ENCODE peak calls at places on chromosome 18, in six cellular contexts. Z, R, G, S, I and F are unnamed samples.
A peak's percentile ranks its signal among the peaks of the same experiment; 100 is the strongest.

GRCh38 chr18:907171-907879 is 2.7 kb downstream of the ADCYAP1 start:
- DNase-seq in I (peak; percentile 77), G (peak; percentile 44), Z (peak; percentile 54), R (no peak), S (no peak), F (peak; percentile 45)

GRCh38 chr18:49521251-49521650 is 34.2 kb upstream of the C18orf32 start:
- DNase-seq in I (no peak), Z (no peak), G (peak; percentile 83), R (no peak), S (peak; percentile 26), F (no peak)

GRCh38 chr18:12038082-12038660 is 55.5 kb upstream of the ANKRD62 start:
- DNase-seq in S (no peak), R (peak; percentile 28), Z (no peak), I (peak; percentile 79), G (no peak), F (no peak)

GRCh38 chr18:7259482-7259881 is 28.6 kb downstream of the LRRC30 start:
- DNase-seq in R (no peak), S (no peak), G (no peak), Z (no peak), I (no peak), F (no peak)

GRCh38 chr18:59715966-59716369 is 18.7 kb upstream of the CCBE1 start:
- DNase-seq in G (no peak), S (peak; percentile 91), R (peak; percentile 92), Z (no peak), I (no peak), F (peak; percentile 75)

GRCh38 chr18:3984163-3984757 is 470.8 kb downstream of the DLGAP1 start:
- DNase-seq in G (no peak), R (no peak), S (peak; percentile 83), Z (no peak), I (no peak), F (no peak)

GRCh38 chr18:44682181-44682870 is 1.6 kb downstream of the SETBP1 start:
- DNase-seq in S (peak; percentile 60), Z (no peak), I (no peak), R (no peak), G (peak; percentile 38), F (no peak)

GRCh38 chr18:50814387-50814786 is 5.4 kb downstream of the MRO start:
- DNase-seq in G (no peak), Z (no peak), R (no peak), I (no peak), S (no peak), F (no peak)

GRCh38 chr18:14935210-14935609 is 187.2 kb downstream of the ANKRD30B start:
- DNase-seq in G (no peak), R (no peak), I (no peak), S (no peak), Z (no peak), F (no peak)

GRCh38 chr18:31270578-31270977 is 47.4 kb upstream of the DSG1 start:
- DNase-seq in G (no peak), R (no peak), I (no peak), S (no peak), Z (no peak), F (no peak)

GRCh38 chr18:31275722-31276463 is 42.1 kb upstream of the DSG1 start:
- DNase-seq in R (peak; percentile 31), I (no peak), Z (no peak), G (no peak), S (peak; percentile 70), F (peak; percentile 35)

GRCh38 chr18:31274915-31275314 is 43.0 kb upstream of the DSG1 start:
- DNase-seq in I (no peak), R (peak; percentile 61), G (no peak), S (peak; percentile 93), Z (no peak), F (peak; percentile 50)

GRCh38 chr18:31269508-31270074 is 48.4 kb upstream of the DSG1 start:
- DNase-seq in S (no peak), G (no peak), R (no peak), I (no peak), Z (no peak), F (no peak)

DNA sequence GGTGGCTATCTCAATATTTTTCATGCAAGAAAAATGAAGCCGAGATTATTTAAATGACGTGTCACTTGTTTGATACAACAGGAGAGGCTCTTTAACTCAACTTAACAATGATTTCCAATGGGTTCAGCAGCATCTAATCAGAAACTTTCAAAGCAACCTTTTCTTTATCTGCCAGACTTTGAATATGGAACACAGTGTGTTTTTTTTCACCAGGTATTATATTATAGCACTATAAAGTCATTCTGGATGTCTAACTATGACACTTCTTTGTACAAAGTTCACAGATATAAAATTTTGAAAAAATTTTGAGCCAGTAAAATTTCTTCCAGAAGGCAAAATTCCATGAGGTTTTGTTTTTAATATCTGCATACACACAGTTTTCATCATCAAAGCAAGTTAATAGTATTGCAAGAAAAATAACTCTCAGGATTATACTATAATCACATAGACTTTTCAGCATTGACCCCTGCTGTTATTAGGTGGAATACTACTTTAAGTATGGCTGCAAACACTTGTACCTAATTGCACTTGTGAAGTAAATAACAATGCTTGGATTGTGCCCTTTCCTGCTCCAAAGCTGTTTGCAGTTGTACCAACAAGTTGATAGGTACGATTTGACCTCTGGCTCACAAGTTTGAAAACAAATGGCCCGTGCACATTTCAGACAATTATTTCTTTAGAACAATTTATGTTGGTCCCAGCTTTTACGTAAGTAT is 44.0 kb upstream of the DSG1 start:
- DNase-seq in R (no peak), I (no peak), S (no peak), G (no peak), Z (no peak), F (no peak)
- TF ChIP-seq CTCF in R (no peak), I (no peak), S (no peak), G (no peak), Z (no peak), F (no peak)

DNA sequence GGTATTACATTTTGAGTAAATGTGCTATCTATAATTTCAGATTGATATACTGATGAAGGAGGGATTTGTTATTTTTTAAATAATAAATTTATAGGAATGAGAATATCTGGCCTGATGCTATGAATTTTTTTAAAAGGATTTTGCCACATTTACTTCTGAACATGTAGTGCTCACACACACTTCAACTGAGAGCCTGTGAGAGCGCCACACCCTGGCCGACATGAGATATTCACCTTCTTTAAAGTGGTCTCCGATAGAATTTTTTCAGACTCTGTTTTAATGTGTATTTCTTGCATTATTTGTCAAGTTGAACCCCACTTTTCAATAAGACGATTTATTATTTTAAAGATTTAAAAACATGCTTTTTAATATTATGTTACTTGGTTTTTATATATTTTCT is 813.3 kb downstream of the DCC start:
- DNase-seq in G (peak; percentile 32), R (peak; percentile 1), I (no peak), Z (peak; percentile 60), S (no peak), F (no peak)
- TF ChIP-seq CTCF in G (peak; percentile 3), R (no peak), I (no peak), Z (peak; percentile 81), S (peak; percentile 10), F (no peak)

GRCh38 chr18:10437837-10438236 is 16.6 kb upstream of the APCDD1 start:
- DNase-seq in I (no peak), R (no peak), Z (no peak), S (no peak), G (no peak), F (no peak)
- TF ChIP-seq CTCF in I (peak; percentile 36), R (no peak), Z (no peak), S (peak; percentile 36), G (no peak), F (no peak)

DNA sequence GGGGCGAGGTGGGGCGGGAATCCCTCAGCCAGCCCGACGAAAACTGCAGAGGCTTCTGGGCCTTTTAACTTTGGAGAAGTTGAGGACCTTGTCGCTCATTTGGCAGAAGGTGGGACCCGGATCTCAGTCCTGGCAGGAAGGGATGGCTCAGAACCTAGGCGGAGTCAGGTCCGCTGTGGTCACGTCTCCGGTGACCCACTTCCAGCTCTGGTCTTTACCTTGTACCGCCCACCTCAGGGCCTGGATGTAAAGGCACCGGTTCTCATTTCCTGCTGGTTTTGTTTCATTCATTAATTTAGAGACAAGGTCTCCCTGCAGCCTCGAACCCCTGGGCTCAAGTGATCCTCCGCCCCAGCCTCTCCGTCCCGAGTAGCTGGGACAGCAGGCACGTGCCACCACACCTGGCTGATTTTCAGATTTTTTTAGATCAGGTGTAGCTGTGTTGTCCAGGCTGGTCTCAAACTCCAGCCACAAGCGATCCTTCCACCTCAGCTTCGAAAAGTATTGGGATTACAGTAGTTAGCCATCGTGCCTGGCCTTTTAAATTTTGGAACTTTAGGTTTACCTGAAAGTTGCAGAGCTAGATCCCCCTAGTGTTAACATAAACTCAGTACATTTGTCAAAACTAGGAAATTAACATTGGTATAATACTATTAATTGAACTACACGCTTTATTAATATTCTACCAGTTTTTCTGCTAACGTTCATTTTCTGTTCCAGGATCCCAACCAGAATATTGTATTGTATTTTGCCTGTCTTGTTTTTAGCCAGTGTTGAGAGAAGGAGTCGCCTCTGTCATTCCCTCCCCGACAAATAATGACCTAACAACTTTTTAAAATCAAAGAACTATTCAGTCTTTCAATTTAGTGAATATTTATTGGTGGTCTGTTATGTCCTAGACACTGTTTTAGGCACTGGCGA is 867 bp downstream of the POLI start:
- DNase-seq in R (peak; percentile 64), Z (peak; percentile 44), I (peak; percentile 82), S (peak; percentile 71), G (peak; percentile 19), F (no peak)
- TF ChIP-seq CTCF in R (peak; percentile 52), Z (peak; percentile 45), I (peak; percentile 24), S (peak; percentile 37), G (peak; percentile 55), F (peak; percentile 56)

DNA sequence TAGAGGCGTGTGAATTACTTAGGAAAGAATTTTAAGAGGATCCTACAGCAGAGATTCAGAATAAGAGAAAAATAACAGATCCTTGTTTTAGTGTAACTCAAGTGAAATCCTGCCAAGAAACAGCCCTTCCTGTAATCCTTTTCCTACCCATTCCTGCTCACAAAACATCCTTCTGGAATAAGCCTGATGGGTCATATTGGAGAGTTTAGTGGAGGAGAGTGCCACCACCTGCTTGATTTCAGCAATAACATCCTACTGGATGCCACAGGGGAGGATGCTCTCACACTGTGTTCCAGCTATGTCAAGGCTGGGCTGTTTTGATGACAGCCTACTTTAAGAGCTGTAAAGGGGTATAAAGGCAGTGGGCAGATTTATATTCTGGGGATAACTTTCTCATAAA is 54.8 kb upstream of the CCDC178 start:
- DNase-seq in R (peak; percentile 63), Z (peak; percentile 50), G (peak; percentile 66), I (no peak), S (peak; percentile 17), F (peak; percentile 1)
- TF ChIP-seq CTCF in R (peak; percentile 40), Z (peak; percentile 32), G (peak; percentile 52), I (peak; percentile 21), S (peak; percentile 43), F (no peak)

GRCh38 chr18:79354350-79354749 is 41.4 kb upstream of the NFATC1 start:
- DNase-seq in S (no peak), G (no peak), I (no peak), R (no peak), Z (no peak), F (no peak)

GRCh38 chr18:79352432-79352831 is 43.3 kb upstream of the NFATC1 start:
- DNase-seq in R (no peak), I (no peak), Z (no peak), S (no peak), G (no peak), F (no peak)

GRCh38 chr18:79355433-79356335 is 40.0 kb upstream of the NFATC1 start:
- DNase-seq in S (no peak), R (no peak), I (no peak), G (no peak), Z (no peak), F (no peak)

GRCh38 chr18:79356435-79356834 is 39.3 kb upstream of the NFATC1 start:
- DNase-seq in R (no peak), G (no peak), I (no peak), Z (no peak), S (no peak), F (no peak)

GRCh38 chr18:79353238-79353637 is 42.5 kb upstream of the NFATC1 start:
- DNase-seq in I (no peak), R (no peak), S (no peak), Z (peak; percentile 65), G (peak; percentile 35), F (no peak)
- TF ChIP-seq CTCF in I (no peak), R (peak; percentile 16), S (no peak), Z (no peak), G (peak; percentile 22), F (no peak)